ENCODE peak calls at places on chromosomes 5 and 9, in nine cellular contexts. X is HT-29; Y is kidney tubule cell; D is mesendoderm; A is suprapubic skin; B is CD8-positive, alpha-beta memory T cell; C is aorta; V is Calu3; Q is H4. G is an unnamed sample.

GRCh38 chr5:109045710-109046109 is 298.0 kb downstream of the FER start:
- DNase-seq in X (no peak), V (no peak), D (no peak), Q (peak), A (no peak), Y (no peak), B (no peak), C (no peak), G (no peak)

GRCh38 chr9:34995288-34996060 is 5.9 kb downstream of the DNAJB5 start:
- DNase-seq in D (no peak), A (no peak), B (no peak), Y (peak), X (no peak), C (no peak), Q (peak), V (no peak), G (no peak)

GRCh38 chr9:115250646-115251045 is 132.7 kb upstream of the TNC start:
- DNase-seq in A (no peak), Q (no peak), V (no peak), C (no peak), X (peak), Y (peak), B (no peak), D (peak), G (no peak)

GRCh38 chr5:43038523-43038989 is 1.6 kb downstream of the ANXA2R start:
- DNase-seq in V (peak), Q (peak), B (peak), D (peak), Y (no peak), X (no peak), A (no peak), C (no peak), G (no peak)

GRCh38 chr5:179732918-179733763 is 519 bp downstream of the MAML1 start:
- DNase-seq in A (no peak), Y (peak), C (peak), V (peak), X (peak), B (no peak), Q (no peak), D (peak), G (no peak)

GRCh38 chr5:150017606-150018005 is 17.1 kb downstream of the HMGXB3 start:
- DNase-seq in B (no peak), D (no peak), C (no peak), Q (no peak), Y (no peak), V (no peak), X (peak), A (no peak), G (no peak)

GRCh38 chr9:94860678-94861588 is 134.4 kb downstream of the AOPEP start:
- DNase-seq in D (no peak), A (no peak), X (no peak), C (peak), V (no peak), Y (no peak), Q (peak), B (peak), G (no peak)

GRCh38 chr5:178590141-178590923 is at the start of gene COL23A1:
- DNase-seq in Y (peak), V (no peak), C (peak), D (peak), B (peak), A (no peak), Q (peak), X (no peak), G (no peak)

GRCh38 chr9:117720555-117720954 is 16.4 kb downstream of the TLR4 start:
- DNase-seq in V (no peak), Q (no peak), C (no peak), B (no peak), A (peak), X (no peak), Y (no peak), D (no peak), G (no peak)

GRCh38 chr5:89457411-89458329 is 574.7 kb upstream of the MEF2C start:
- DNase-seq in X (peak), Q (peak), D (no peak), V (peak), C (peak), B (no peak), A (no peak), Y (peak), G (no peak)

GRCh38 chr5:16127865-16128544 is 51.6 kb downstream of the MARCHF11 start:
- DNase-seq in V (no peak), Y (no peak), Q (no peak), D (no peak), B (no peak), X (no peak), C (no peak), A (no peak), G (no peak)

GRCh38 chr9:35771079-35771441 is 17.0 kb upstream of the MSMP start:
- DNase-seq in C (no peak), V (no peak), Y (no peak), A (no peak), B (no peak), Q (no peak), X (no peak), D (no peak), G (peak)

GRCh38 chr5:175682664-175683063 is 24.8 kb downstream of the HRH2 start:
- DNase-seq in A (no peak), C (peak), Q (no peak), X (no peak), V (no peak), Y (no peak), B (no peak), D (no peak), G (no peak)

GRCh38 chr5:6765612-6766525 is 52.6 kb downstream of the TENT4A start:
- DNase-seq in X (peak), A (no peak), D (peak), Q (peak), V (peak), C (peak), B (peak), Y (peak), G (peak)

GRCh38 chr5:103755974-103756373 is 193.4 kb upstream of the NUDT12 start:
- DNase-seq in B (no peak), C (no peak), Y (no peak), D (no peak), X (no peak), Q (no peak), V (no peak), A (no peak), G (no peak)

GRCh38 chr5:140926903-140927573 is 939 bp downstream of the PCDHAC1 start:
- DNase-seq in Q (peak), B (no peak), V (peak), C (peak), D (peak), A (no peak), Y (no peak), X (no peak), G (no peak)

GRCh38 chr5:10707198-10708187 is 53.5 kb downstream of the DAP start:
- DNase-seq in C (no peak), X (no peak), D (no peak), A (no peak), Q (no peak), B (no peak), Y (peak), V (no peak), G (no peak)

GRCh38 chr5:16909464-16909863 is 26.6 kb downstream of the MYO10 start:
- DNase-seq in A (no peak), B (no peak), Q (peak), D (no peak), C (no peak), Y (no peak), X (no peak), V (no peak), G (no peak)

GRCh38 chr9:121326130-121326838 is 43.8 kb downstream of the STOM start:
- DNase-seq in D (peak), V (no peak), X (peak), C (peak), B (no peak), Y (no peak), A (peak), Q (peak), G (no peak)

GRCh38 chr9:112179816-112180215 is 4.7 kb upstream of the SUSD1 start:
- DNase-seq in Q (peak), X (no peak), Y (no peak), B (no peak), A (no peak), C (no peak), D (no peak), V (no peak), G (no peak)

GRCh38 chr9:70136632-70137031 is 93.0 kb downstream of the MAMDC2 start:
- DNase-seq in B (no peak), C (no peak), V (no peak), D (no peak), A (no peak), Q (no peak), X (no peak), Y (peak), G (no peak)

GRCh38 chr9:13113201-13113600 is 166.3 kb downstream of the MPDZ start:
- DNase-seq in X (no peak), Y (peak), A (no peak), Q (no peak), D (no peak), B (no peak), C (no peak), V (no peak), G (no peak)

GRCh38 chr9:94847486-94847885 is 121.0 kb downstream of the AOPEP start:
- DNase-seq in Y (peak), V (no peak), D (no peak), X (no peak), Q (no peak), B (no peak), C (no peak), A (no peak), G (no peak)

GRCh38 chr9:127546125-127546832 is 65.8 kb upstream of the STXBP1 start:
- DNase-seq in X (no peak), V (no peak), B (no peak), D (no peak), Q (no peak), Y (no peak), A (no peak), C (no peak), G (no peak)

GRCh38 chr5:115895821-115896220 is 54.1 kb downstream of the AP3S1 start:
- DNase-seq in Q (no peak), D (no peak), V (no peak), B (no peak), X (no peak), C (no peak), Y (peak), A (no peak), G (no peak)

GRCh38 chr9:130320697-130321080 is 55.1 kb downstream of the HMCN2 start:
- DNase-seq in D (peak), V (peak), Q (no peak), Y (no peak), X (peak), A (no peak), C (no peak), B (no peak), G (peak)

GRCh38 chr5:4994994-4995393 is 145.1 kb upstream of the ADAMTS16 start:
- DNase-seq in V (no peak), D (no peak), B (no peak), Y (peak), Q (no peak), X (no peak), A (no peak), C (no peak), G (no peak)

GRCh38 chr5:5340206-5340729 is 82.2 kb upstream of the ICE1 start:
- DNase-seq in C (peak), B (no peak), Q (peak), D (peak), A (peak), Y (peak), V (no peak), X (peak), G (no peak)

GRCh38 chr5:35430381-35431162 is 187.1 kb upstream of the SPEF2 start:
- DNase-seq in V (no peak), D (peak), C (no peak), Y (peak), Q (no peak), A (no peak), B (no peak), X (peak), G (no peak)

GRCh38 chr5:71789746-71790145 is 70.7 kb downstream of the CARTPT start:
- DNase-seq in V (peak), C (no peak), Q (no peak), D (no peak), B (no peak), X (peak), Y (no peak), A (no peak), G (no peak)

GRCh38 chr9:134889386-134890214 is 9.0 kb downstream of the FCN2 start:
- DNase-seq in V (no peak), D (no peak), B (no peak), A (no peak), X (no peak), Y (no peak), C (no peak), Q (no peak), G (no peak)

GRCh38 chr5:93708442-93708841 is 33.0 kb downstream of the POU5F2 start:
- DNase-seq in C (no peak), V (no peak), Y (no peak), Q (no peak), D (no peak), A (no peak), X (no peak), B (no peak), G (no peak)

G was measured in LNCaP clone FGC.